ENCODE peak calls at places on chromosomes 5 and 9, in nine cellular contexts. B, R, Y, N, F, O, W, L and X are unnamed samples.

GRCh38 chr5:112379541-112380325 is 39.3 kb downstream of the EPB41L4A start:
- DNase-seq in L (no peak), F (no peak), W (no peak), R (no peak), N (no peak), Y (no peak), O (no peak), B (no peak), X (no peak)

GRCh38 chr5:117800261-117800660 is 1188.1 kb downstream of the DTWD2 start:
- DNase-seq in Y (no peak), F (no peak), O (no peak), N (no peak), W (no peak), R (no peak), B (no peak), L (peak), X (no peak)

GRCh38 chr9:130946778-130947617 is 8.0 kb upstream of the FIBCD1 start:
- DNase-seq in L (no peak), W (no peak), R (no peak), O (no peak), F (no peak), Y (no peak), B (no peak), N (no peak), X (peak)

GRCh38 chr9:108259917-108260675 is 595.7 kb downstream of the ACTL7B start:
- DNase-seq in O (no peak), R (no peak), W (no peak), L (no peak), Y (no peak), F (no peak), B (no peak), N (no peak), X (peak)

GRCh38 chr5:89499787-89500186 is 616.8 kb upstream of the MEF2C start:
- DNase-seq in B (no peak), W (no peak), Y (no peak), R (no peak), O (no peak), L (no peak), F (no peak), N (no peak), X (no peak)

GRCh38 chr5:51226420-51226735 is 156.9 kb upstream of the ISL1 start:
- DNase-seq in O (no peak), Y (peak), F (no peak), R (peak), B (no peak), N (peak), L (no peak), W (peak), X (peak)

GRCh38 chr5:171858303-171858702 is 72.7 kb downstream of the SMIM23 start:
- DNase-seq in R (no peak), O (no peak), Y (no peak), W (no peak), N (no peak), F (no peak), L (no peak), B (no peak), X (peak)

GRCh38 chr9:95499101-95499676 is 17.6 kb downstream of the PTCH1 start:
- DNase-seq in Y (no peak), W (no peak), L (no peak), O (no peak), N (no peak), B (no peak), R (no peak), F (no peak), X (no peak)

GRCh38 chr5:39068099-39068498 is 6.1 kb downstream of the RICTOR start:
- DNase-seq in B (no peak), Y (no peak), O (no peak), F (no peak), W (no peak), R (no peak), L (no peak), N (no peak), X (no peak)
- TF ChIP-seq CTCF in B (no peak), Y (no peak), O (no peak), F (no peak), W (no peak), R (no peak), L (no peak), N (no peak), X (no peak)

DNA sequence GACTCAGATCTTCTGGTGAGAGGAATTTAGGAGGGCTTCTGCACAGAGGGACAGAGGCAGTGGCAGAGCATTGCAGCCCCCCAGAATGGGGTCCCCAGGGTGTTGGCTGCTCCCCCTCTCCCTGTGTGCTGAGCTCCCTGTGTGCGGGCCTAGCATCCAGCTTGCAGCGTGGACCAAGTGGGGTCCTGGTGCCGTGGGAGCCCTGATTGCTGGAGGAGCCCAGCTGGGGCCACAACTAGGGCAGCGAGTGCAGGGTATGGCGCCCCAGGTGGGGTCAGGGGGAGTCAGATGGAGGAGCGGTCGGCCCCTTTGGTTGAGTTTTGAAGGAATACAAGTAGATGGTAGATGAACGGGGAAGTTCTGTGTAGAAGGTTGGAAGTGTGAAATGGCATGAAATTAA is 66.7 kb downstream of the TRIO start:
- DNase-seq in L (no peak), F (no peak), W (no peak), R (no peak), O (no peak), B (no peak), Y (no peak), N (no peak), X (no peak)
- H3K4me3 ChIP-seq in L (no peak), F (no peak), W (no peak), R (no peak), O (no peak), B (no peak), Y (no peak), N (no peak), X (no peak)

GRCh38 chr9:4346111-4346510 is 46.2 kb upstream of the GLIS3 start:
- DNase-seq in O (no peak), W (no peak), L (no peak), F (no peak), R (no peak), Y (no peak), B (no peak), N (no peak), X (no peak)

GRCh38 chr9:4344946-4345345 is 45.1 kb upstream of the GLIS3 start:
- DNase-seq in F (no peak), N (no peak), Y (no peak), W (no peak), L (no peak), R (no peak), O (no peak), B (no peak), X (peak)

GRCh38 chr9:4353236-4353635 is 53.4 kb upstream of the GLIS3 start:
- DNase-seq in B (no peak), W (no peak), R (no peak), Y (no peak), L (no peak), O (no peak), F (no peak), N (no peak), X (no peak)

DNA sequence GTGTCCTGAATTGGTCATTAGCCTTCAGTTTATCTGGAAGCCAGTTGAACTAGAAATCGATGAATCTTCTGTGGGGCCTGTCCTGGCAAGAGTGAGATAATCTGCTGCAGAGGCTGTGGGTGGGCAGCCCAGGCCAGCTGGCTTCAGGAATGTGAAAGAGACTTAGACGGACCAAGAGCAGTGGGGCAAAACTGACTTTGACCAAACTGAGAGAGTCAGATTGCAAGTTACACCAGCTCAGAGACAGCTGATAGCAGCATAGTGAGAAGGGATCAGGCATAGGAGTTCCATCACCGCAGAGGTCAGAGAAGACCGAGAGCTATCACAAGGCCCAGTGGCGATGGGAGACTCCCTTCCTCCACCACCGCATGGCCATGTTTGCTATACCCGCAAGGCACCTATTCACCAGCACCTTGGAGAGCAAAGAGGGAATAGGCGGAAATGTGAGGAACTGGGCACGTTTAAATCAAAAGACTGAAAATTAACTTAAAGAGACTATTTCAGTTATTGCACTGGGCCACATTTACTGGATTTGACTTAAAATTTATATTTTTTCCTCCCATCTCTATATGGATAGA is 50.1 kb upstream of the GLIS3 start:
- DNase-seq in B (no peak), Y (no peak), L (no peak), F (no peak), R (no peak), O (no peak), N (no peak), W (no peak), X (no peak)
- TF ChIP-seq CTCF in B (no peak), Y (no peak), L (no peak), F (no peak), R (no peak), O (no peak), N (no peak), W (no peak), X (no peak)

DNA sequence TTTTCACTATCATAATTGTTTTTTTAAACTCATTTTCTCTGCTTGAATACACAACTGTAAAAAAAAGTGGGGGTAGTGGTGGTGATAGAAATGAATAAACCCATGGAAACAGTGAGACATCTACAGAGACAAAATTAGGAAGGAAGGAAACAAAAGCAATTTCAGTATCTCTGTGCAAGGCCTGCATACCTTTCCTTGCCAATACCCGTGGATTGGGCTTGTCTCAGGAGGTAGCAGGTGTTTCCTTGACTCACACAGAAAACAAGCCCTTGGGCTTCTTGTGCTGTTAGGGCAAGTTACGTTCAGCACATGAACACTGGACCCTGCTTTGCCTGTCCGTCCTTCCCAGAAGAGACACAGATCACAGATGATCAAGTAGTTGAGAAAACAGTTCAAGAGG is 372.2 kb downstream of the ZSWIM6 start:
- DNase-seq in W (no peak), Y (no peak), O (no peak), R (no peak), N (no peak), B (no peak), F (no peak), L (no peak), X (peak)
- H3K4me3 ChIP-seq in W (no peak), Y (no peak), O (no peak), R (no peak), N (no peak), B (no peak), F (no peak), L (no peak), X (no peak)

DNA sequence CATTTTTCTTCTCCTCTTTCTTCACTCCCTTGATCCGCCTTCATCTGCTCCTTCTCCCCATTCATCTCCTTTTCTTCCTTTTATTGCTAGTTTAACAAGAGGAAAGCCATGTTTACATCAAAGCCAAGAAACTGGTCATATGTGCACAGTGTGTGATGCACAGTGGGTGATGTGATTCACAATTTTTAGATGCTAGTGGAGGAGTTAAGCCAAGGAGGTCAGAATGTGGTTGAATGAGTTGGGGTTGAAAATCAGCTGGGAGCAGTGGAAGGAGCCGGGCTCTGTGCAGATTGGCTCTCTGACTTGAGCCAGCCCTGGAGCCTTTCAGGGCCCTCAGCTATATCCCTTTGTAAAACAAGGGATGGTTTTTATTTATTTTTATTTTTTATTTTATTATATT is 7.3 kb downstream of the ACER2 start:
- DNase-seq in O (no peak), W (no peak), F (no peak), Y (no peak), R (no peak), B (no peak), L (peak), N (no peak), X (no peak)
- TF ChIP-seq CTCF in O (no peak), W (no peak), F (no peak), Y (no peak), R (no peak), B (no peak), L (no peak), N (no peak), X (no peak)

GRCh38 chr5:107542428-107542827 is 128.3 kb downstream of the EFNA5 start:
- DNase-seq in F (no peak), N (peak), O (peak), R (no peak), Y (peak), L (peak), W (no peak), B (no peak), X (peak)
- H3K4me3 ChIP-seq in F (no peak), N (no peak), O (peak), R (no peak), Y (no peak), L (no peak), W (no peak), B (no peak), X (no peak)

DNA sequence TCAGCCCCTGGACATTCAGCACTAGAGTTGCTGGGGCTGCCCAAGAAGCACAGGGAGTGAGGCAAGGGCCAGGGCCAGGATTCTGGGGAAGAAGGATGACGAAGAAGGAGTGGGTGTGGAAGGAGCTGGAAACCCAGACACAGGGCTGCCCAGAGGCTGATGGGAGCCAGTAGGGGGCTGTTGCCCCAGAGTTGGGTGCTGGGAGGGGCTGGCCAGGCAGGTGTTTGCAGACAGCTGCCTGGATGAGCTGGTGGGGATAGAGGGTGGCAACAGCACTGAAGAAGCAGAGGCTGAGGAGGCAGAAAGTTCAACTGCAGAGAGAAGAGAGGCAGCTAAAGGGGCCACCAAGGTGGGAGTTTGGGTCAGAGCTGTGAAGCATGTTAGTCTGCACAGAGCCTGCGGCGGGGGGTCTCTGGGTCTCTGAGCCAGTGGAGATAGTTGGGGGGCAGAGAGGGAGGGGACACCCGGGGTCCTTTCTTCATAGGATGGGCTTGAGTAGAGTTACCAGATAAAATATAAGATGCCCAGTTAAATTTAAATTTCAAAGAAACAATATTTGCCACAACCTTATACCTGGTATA is 2.5 kb upstream of the AQP7 start:
- DNase-seq in R (no peak), L (no peak), W (no peak), F (no peak), O (no peak), Y (no peak), B (no peak), N (no peak), X (peak)
- TF ChIP-seq CTCF in R (no peak), L (no peak), W (no peak), F (no peak), O (no peak), Y (no peak), B (no peak), N (no peak), X (peak)